ENCODE peak calls at places on chromosomes 7 and 10, in six cellular contexts. One of them, this sample, is unnamed.
A peak's percentile ranks its signal among the peaks of the same experiment; 100 is the strongest.

GRCh38 chr7:102061981-102062390 is 224.7 kb upstream of the SH2B2 start:
- DNase-seq in endothelial cell of umbilical vein: no peak
- DNase-seq in HepG2: no peak
- DNase-seq in A549: peak; percentile 38
- DNase-seq in K562: no peak
- DNase-seq in GM12878: peak; percentile 82
- DNase-seq in this sample: peak; percentile 64

GRCh38 chr7:137919987-137920386 is 73.2 kb upstream of the DGKI start:
- DNase-seq in endothelial cell of umbilical vein: no peak
- DNase-seq in HepG2: no peak
- DNase-seq in A549: no peak
- DNase-seq in K562: no peak
- DNase-seq in GM12878: no peak
- DNase-seq in this sample: no peak

GRCh38 chr10:85784792-85785191 is 581.8 kb downstream of the GRID1 start:
- DNase-seq in endothelial cell of umbilical vein: no peak
- DNase-seq in HepG2: no peak
- DNase-seq in A549: no peak
- DNase-seq in K562: no peak
- DNase-seq in GM12878: no peak
- DNase-seq in this sample: no peak

GRCh38 chr10:100534726-100535125 is 1.0 kb upstream of the HIF1AN start:
- DNase-seq in endothelial cell of umbilical vein: no peak
- DNase-seq in HepG2: no peak
- DNase-seq in A549: no peak
- DNase-seq in K562: no peak
- DNase-seq in GM12878: no peak
- DNase-seq in this sample: no peak

GRCh38 chr10:26432938-26433337 is 5.2 kb upstream of the APBB1IP start:
- DNase-seq in endothelial cell of umbilical vein: no peak
- DNase-seq in HepG2: no peak
- DNase-seq in A549: no peak
- DNase-seq in K562: no peak
- DNase-seq in GM12878: no peak
- DNase-seq in this sample: peak; percentile 71

GRCh38 chr7:36658603-36659516 is 65.4 kb downstream of the AOAH start:
- DNase-seq in endothelial cell of umbilical vein: peak; percentile 31
- DNase-seq in HepG2: peak; percentile 34
- DNase-seq in A549: peak; percentile 68
- DNase-seq in K562: no peak
- DNase-seq in GM12878: no peak
- DNase-seq in this sample: peak; percentile 53

GRCh38 chr7:140236626-140237025 is 59.8 kb upstream of the KDM7A start:
- DNase-seq in endothelial cell of umbilical vein: no peak
- DNase-seq in HepG2: no peak
- DNase-seq in A549: no peak
- DNase-seq in K562: no peak
- DNase-seq in GM12878: no peak
- DNase-seq in this sample: no peak

GRCh38 chr7:102260856-102261255 is 25.8 kb upstream of the SH2B2 start:
- DNase-seq in endothelial cell of umbilical vein: no peak
- DNase-seq in HepG2: no peak
- DNase-seq in A549: no peak
- DNase-seq in K562: no peak
- DNase-seq in GM12878: no peak
- DNase-seq in this sample: no peak

GRCh38 chr10:116147162-116147906 is 125.7 kb downstream of the GFRA1 start:
- DNase-seq in endothelial cell of umbilical vein: no peak
- DNase-seq in HepG2: no peak
- DNase-seq in A549: no peak
- DNase-seq in K562: no peak
- DNase-seq in GM12878: no peak
- DNase-seq in this sample: no peak

GRCh38 chr7:125355899-125356298 is 426.3 kb upstream of the POT1 start:
- DNase-seq in endothelial cell of umbilical vein: peak; percentile 95
- DNase-seq in HepG2: no peak
- DNase-seq in A549: no peak
- DNase-seq in K562: no peak
- DNase-seq in GM12878: peak; percentile 5
- DNase-seq in this sample: peak; percentile 93

GRCh38 chr7:33981686-33982424 is 76.5 kb downstream of the BMPER start:
- DNase-seq in endothelial cell of umbilical vein: no peak
- DNase-seq in HepG2: no peak
- DNase-seq in A549: no peak
- DNase-seq in K562: no peak
- DNase-seq in GM12878: no peak
- DNase-seq in this sample: no peak

GRCh38 chr10:89301721-89302445 is at the start of gene IFIT2:
- DNase-seq in endothelial cell of umbilical vein: peak; percentile 87
- DNase-seq in HepG2: peak; percentile 15
- DNase-seq in A549: peak; percentile 37
- DNase-seq in K562: peak; percentile 21
- DNase-seq in GM12878: peak; percentile 66
- DNase-seq in this sample: peak; percentile 79

GRCh38 chr10:32386623-32387022 is 39.7 kb upstream of the EPC1 start:
- DNase-seq in endothelial cell of umbilical vein: no peak
- DNase-seq in HepG2: no peak
- DNase-seq in A549: no peak
- DNase-seq in K562: no peak
- DNase-seq in GM12878: no peak
- DNase-seq in this sample: peak; percentile 71

GRCh38 chr10:131312261-131312801 is 810 bp upstream of the TCERG1L start:
- DNase-seq in endothelial cell of umbilical vein: no peak
- DNase-seq in HepG2: no peak
- DNase-seq in A549: no peak
- DNase-seq in K562: no peak
- DNase-seq in GM12878: no peak
- DNase-seq in this sample: no peak

GRCh38 chr10:116769791-116770190 is 27.4 kb upstream of the HSPA12A start:
- DNase-seq in endothelial cell of umbilical vein: no peak
- DNase-seq in HepG2: peak; percentile 32
- DNase-seq in A549: no peak
- DNase-seq in K562: no peak
- DNase-seq in GM12878: no peak
- DNase-seq in this sample: no peak

GRCh38 chr10:117216611-117217195 is 19.4 kb downstream of the KCNK18 start:
- DNase-seq in endothelial cell of umbilical vein: peak; percentile 59
- DNase-seq in HepG2: peak; percentile 46
- DNase-seq in A549: peak; percentile 78
- DNase-seq in K562: peak; percentile 72
- DNase-seq in GM12878: no peak
- DNase-seq in this sample: peak; percentile 72

GRCh38 chr10:78162867-78163266 is 129.2 kb downstream of the RPS24 start:
- DNase-seq in endothelial cell of umbilical vein: no peak
- DNase-seq in HepG2: no peak
- DNase-seq in A549: no peak
- DNase-seq in K562: no peak
- DNase-seq in GM12878: no peak
- DNase-seq in this sample: no peak

GRCh38 chr7:5662776-5663175 is 118.7 kb downstream of the RNF216 start:
- DNase-seq in endothelial cell of umbilical vein: no peak
- DNase-seq in HepG2: no peak
- DNase-seq in A549: no peak
- DNase-seq in K562: no peak
- DNase-seq in GM12878: no peak
- DNase-seq in this sample: no peak

GRCh38 chr7:100352984-100353684 is 4.8 kb upstream of the PILRB start:
- DNase-seq in endothelial cell of umbilical vein: no peak
- DNase-seq in HepG2: no peak
- DNase-seq in A549: no peak
- DNase-seq in K562: no peak
- DNase-seq in GM12878: no peak
- DNase-seq in this sample: peak; percentile 4
- TF ChIP-seq MYC in endothelial cell of umbilical vein: no peak
- TF ChIP-seq MYC in HepG2: no peak
- TF ChIP-seq MYC in A549: no peak
- TF ChIP-seq MYC in K562: no peak
- TF ChIP-seq MYC in GM12878: no peak
- TF ChIP-seq MYC in this sample: no peak

GRCh38 chr7:23594879-23595604 is 2.1 kb upstream of the CCDC126 start:
- DNase-seq in endothelial cell of umbilical vein: no peak
- DNase-seq in HepG2: peak; percentile 70
- DNase-seq in A549: no peak
- DNase-seq in K562: peak; percentile 40
- DNase-seq in GM12878: peak; percentile 98
- DNase-seq in this sample: peak; percentile 90
- TF ChIP-seq POLR2A in endothelial cell of umbilical vein: no peak
- TF ChIP-seq POLR2A in HepG2: no peak
- TF ChIP-seq POLR2A in A549: no peak
- TF ChIP-seq POLR2A in K562: no peak
- TF ChIP-seq POLR2A in GM12878: no peak
- TF ChIP-seq POLR2A in this sample: no peak

GRCh38 chr10:74049995-74050394 is 52.1 kb downstream of the VCL start:
- DNase-seq in endothelial cell of umbilical vein: no peak
- DNase-seq in HepG2: no peak
- DNase-seq in A549: no peak
- DNase-seq in K562: no peak
- DNase-seq in GM12878: no peak
- DNase-seq in this sample: no peak

GRCh38 chr10:74047304-74047703 is 49.4 kb downstream of the VCL start:
- DNase-seq in endothelial cell of umbilical vein: no peak
- DNase-seq in HepG2: no peak
- DNase-seq in A549: no peak
- DNase-seq in K562: no peak
- DNase-seq in GM12878: no peak
- DNase-seq in this sample: peak; percentile 38

GRCh38 chr10:74047871-74048270 is 50.0 kb downstream of the VCL start:
- DNase-seq in endothelial cell of umbilical vein: no peak
- DNase-seq in HepG2: no peak
- DNase-seq in A549: no peak
- DNase-seq in K562: no peak
- DNase-seq in GM12878: no peak
- DNase-seq in this sample: peak; percentile 89

GRCh38 chr10:74050653-74051052 is 52.7 kb downstream of the VCL start:
- DNase-seq in endothelial cell of umbilical vein: no peak
- DNase-seq in HepG2: no peak
- DNase-seq in A549: no peak
- DNase-seq in K562: no peak
- DNase-seq in GM12878: no peak
- DNase-seq in this sample: no peak

GRCh38 chr10:74048433-74048832 is 50.5 kb downstream of the VCL start:
- DNase-seq in endothelial cell of umbilical vein: no peak
- DNase-seq in HepG2: no peak
- DNase-seq in A549: no peak
- DNase-seq in K562: no peak
- DNase-seq in GM12878: no peak
- DNase-seq in this sample: no peak
- H3K4me3 ChIP-seq in endothelial cell of umbilical vein: no peak overlapping the region
- H3K4me3 ChIP-seq in HepG2: no peak overlapping the region
- H3K4me3 ChIP-seq in A549: no peak overlapping the region
- H3K4me3 ChIP-seq in K562: no peak overlapping the region
- H3K4me3 ChIP-seq in GM12878: no peak overlapping the region
- H3K4me3 ChIP-seq in this sample: no peak overlapping the region

GRCh38 chr10:22640351-22640750 is 74.0 kb downstream of the PIP4K2A start:
- DNase-seq in endothelial cell of umbilical vein: no peak
- DNase-seq in HepG2: no peak
- DNase-seq in A549: no peak
- DNase-seq in K562: no peak
- DNase-seq in GM12878: no peak
- DNase-seq in this sample: no peak
- TF ChIP-seq MYC in endothelial cell of umbilical vein: no peak
- TF ChIP-seq MYC in HepG2: no peak
- TF ChIP-seq MYC in A549: no peak
- TF ChIP-seq MYC in K562: no peak
- TF ChIP-seq MYC in GM12878: no peak
- TF ChIP-seq MYC in this sample: no peak

GRCh38 chr10:101828734-101829551 is 10.7 kb upstream of the OGA start:
- DNase-seq in endothelial cell of umbilical vein: no peak
- DNase-seq in HepG2: no peak
- DNase-seq in A549: no peak
- DNase-seq in K562: no peak
- DNase-seq in GM12878: no peak
- DNase-seq in this sample: no peak

GRCh38 chr10:101827919-101828600 is 9.8 kb upstream of the OGA start:
- DNase-seq in endothelial cell of umbilical vein: no peak
- DNase-seq in HepG2: no peak
- DNase-seq in A549: no peak
- DNase-seq in K562: no peak
- DNase-seq in GM12878: no peak
- DNase-seq in this sample: no peak

GRCh38 chr10:101831169-101831811 is 12.3 kb downstream of the KCNIP2 start:
- DNase-seq in endothelial cell of umbilical vein: no peak
- DNase-seq in HepG2: no peak
- DNase-seq in A549: no peak
- DNase-seq in K562: no peak
- DNase-seq in GM12878: no peak
- DNase-seq in this sample: no peak

GRCh38 chr10:101829561-101830315 is 11.5 kb upstream of the OGA start:
- DNase-seq in endothelial cell of umbilical vein: no peak
- DNase-seq in HepG2: no peak
- DNase-seq in A549: no peak
- DNase-seq in K562: peak; percentile 80
- DNase-seq in GM12878: no peak
- DNase-seq in this sample: no peak

DNA sequence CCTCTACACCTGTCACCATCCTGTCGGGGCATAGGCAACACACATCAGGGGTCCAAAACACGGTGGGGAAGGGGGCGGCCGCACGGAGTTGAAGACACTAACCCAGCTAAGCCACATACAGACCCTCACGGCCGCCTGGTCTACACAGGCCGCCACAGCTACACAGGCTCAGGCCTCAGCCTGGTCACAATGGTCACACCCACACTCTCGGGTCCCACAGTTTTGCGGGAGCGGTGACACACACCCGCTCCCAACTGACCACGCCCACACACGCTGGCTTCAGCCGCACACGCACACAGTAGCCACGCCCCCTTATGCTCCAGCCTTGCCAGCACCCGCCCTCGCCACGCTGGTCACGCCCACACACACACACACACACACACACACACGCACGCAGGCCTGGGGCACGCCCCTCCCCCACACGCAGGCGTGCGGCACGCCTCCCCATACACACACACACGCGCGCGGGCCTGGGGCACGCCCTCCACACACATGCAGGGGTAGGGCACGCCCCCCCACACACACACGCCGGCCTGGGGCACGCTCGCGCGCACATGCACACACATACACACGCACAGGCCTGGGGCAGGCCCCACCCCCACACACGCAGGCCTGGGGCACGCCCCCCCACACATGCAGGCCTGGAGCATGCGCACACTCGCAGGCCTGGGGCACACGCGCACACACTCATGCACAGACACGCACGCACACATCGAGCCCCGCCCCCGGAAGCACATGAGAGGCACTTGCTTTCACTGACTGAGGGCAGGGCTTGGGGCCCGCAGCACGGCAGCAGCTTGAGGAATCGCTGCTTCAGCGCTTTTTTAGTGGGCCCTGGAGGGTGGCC is 12.3 kb upstream of the OGA start:
- DNase-seq in endothelial cell of umbilical vein: peak; percentile 91
- DNase-seq in HepG2: no peak
- DNase-seq in A549: peak; percentile 93
- DNase-seq in K562: peak; percentile 91
- DNase-seq in GM12878: peak; percentile 81
- DNase-seq in this sample: peak; percentile 90
- TF ChIP-seq POLR2A in endothelial cell of umbilical vein: no peak
- TF ChIP-seq POLR2A in HepG2: no peak
- TF ChIP-seq POLR2A in A549: peak; percentile 45
- TF ChIP-seq POLR2A in K562: no peak
- TF ChIP-seq POLR2A in GM12878: peak; percentile 83
- TF ChIP-seq POLR2A in this sample: no peak

This sample was measured in NB4.